ENCODE peak calls at places on chromosomes 5 and 9, in ten cellular contexts. F is GM12878; E is ovary; Y is CD4-positive, alpha-beta T cell; P is left ventricle myocardium inferior; S is GM13977; B is heart left ventricle; Z is RWPE1; R is epithelial cell of proximal tubule; J is adrenal gland. I is an unnamed sample.

GRCh38 chr5:118984602-118985001 is 3.7 kb downstream of the DTWD2 start:
- DNase-seq in Z (peak; percentile 41), J (no peak), S (no peak), P (no peak), E (no peak), B (no peak), R (no peak), F (no peak), Y (no peak), I (no peak)

GRCh38 chr5:67817652-67818051 is 397.9 kb upstream of the PIK3R1 start:
- DNase-seq in R (no peak), E (no peak), F (no peak), S (no peak), P (no peak), B (no peak), Z (no peak), Y (no peak), J (no peak), I (no peak)

GRCh38 chr9:24413651-24414050 is 132.0 kb downstream of the IZUMO3 start:
- DNase-seq in E (no peak), B (no peak), P (no peak), Y (no peak), Z (peak; percentile 40), F (no peak), J (no peak), R (no peak), S (no peak), I (no peak)

GRCh38 chr5:78958672-78959410 is 26.3 kb downstream of the ARSB start:
- DNase-seq in Y (no peak), Z (no peak), P (no peak), R (peak; percentile 74), B (no peak), E (no peak), F (no peak), J (no peak), S (no peak), I (no peak)

GRCh38 chr9:104850771-104851170 is 77.2 kb downstream of the ABCA1 start:
- DNase-seq in Z (no peak), E (no peak), P (no peak), J (no peak), Y (no peak), B (no peak), R (no peak), S (no peak), F (no peak), I (no peak)

GRCh38 chr5:50813691-50814090 is 147.3 kb downstream of the PARP8 start:
- DNase-seq in P (no peak), Y (no peak), R (no peak), B (no peak), F (no peak), E (no peak), Z (no peak), J (no peak), S (no peak), I (no peak)

GRCh38 chr5:83473344-83474169 is 2.0 kb downstream of the VCAN start:
- DNase-seq in S (peak; percentile 89), F (peak; percentile 24), B (peak; percentile 92), P (peak; percentile 89), Z (peak; percentile 94), Y (no peak), E (peak; percentile 84), R (peak; percentile 86), J (peak; percentile 88), I (peak; percentile 97)

GRCh38 chr5:28903643-28904042 is 1865.3 kb upstream of the CDH9 start:
- DNase-seq in F (no peak), Z (no peak), R (no peak), E (no peak), B (no peak), S (no peak), J (no peak), P (no peak), Y (no peak), I (no peak)

GRCh38 chr9:90815183-90815943 is 13.7 kb downstream of the SYK start:
- DNase-seq in R (no peak), Z (no peak), E (no peak), J (no peak), S (no peak), B (peak; percentile 52), Y (peak; percentile 14), F (no peak), P (no peak), I (no peak)

GRCh38 chr5:52997424-52997823 is 8.3 kb downstream of the ITGA2 start:
- DNase-seq in P (no peak), R (peak; percentile 33), Y (no peak), J (no peak), B (no peak), F (no peak), E (no peak), Z (no peak), S (no peak), I (no peak)

GRCh38 chr5:114097570-114097969 is 264.3 kb upstream of the KCNN2 start:
- DNase-seq in R (no peak), P (no peak), B (no peak), Y (no peak), E (no peak), S (no peak), Z (no peak), F (no peak), J (no peak), I (no peak)

DNA sequence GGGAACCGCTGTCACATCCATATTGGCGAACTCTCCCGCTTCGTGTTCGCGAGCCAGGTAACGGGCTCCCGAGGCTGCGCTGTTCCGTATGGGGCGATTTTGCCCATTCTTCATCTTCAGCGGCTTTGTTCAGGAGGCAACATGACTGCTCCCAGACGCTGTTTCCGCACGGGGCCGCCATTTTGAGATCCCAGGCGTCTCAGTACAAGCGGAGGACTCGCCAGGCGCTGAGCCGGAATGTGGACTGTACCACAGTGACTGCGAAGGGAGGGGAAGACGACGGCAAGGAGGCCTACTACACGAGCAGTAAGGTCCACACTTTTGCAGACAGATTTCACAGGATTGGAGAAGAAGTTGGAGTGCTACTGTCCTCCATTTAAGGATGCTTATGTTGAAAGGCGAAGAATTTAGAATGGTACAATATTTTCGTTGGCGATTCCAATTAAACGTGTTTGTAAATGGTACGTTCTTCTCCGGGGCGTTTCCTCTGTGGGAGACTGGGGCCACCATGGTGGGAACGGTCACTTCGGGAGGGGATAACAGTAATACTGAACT is 41.6 kb upstream of the ZNF300 start:
- DNase-seq in P (peak; percentile 86), R (peak; percentile 56), E (peak; percentile 90), B (peak; percentile 92), F (no peak), Y (no peak), Z (no peak), J (peak; percentile 75), S (no peak), I (peak; percentile 70)
- TF ChIP-seq CTCF in P (no peak), R (no peak), E (no peak), B (no peak), F (no peak), Y (no peak), Z (no peak), J (no peak), S (no peak), I (no peak)

DNA sequence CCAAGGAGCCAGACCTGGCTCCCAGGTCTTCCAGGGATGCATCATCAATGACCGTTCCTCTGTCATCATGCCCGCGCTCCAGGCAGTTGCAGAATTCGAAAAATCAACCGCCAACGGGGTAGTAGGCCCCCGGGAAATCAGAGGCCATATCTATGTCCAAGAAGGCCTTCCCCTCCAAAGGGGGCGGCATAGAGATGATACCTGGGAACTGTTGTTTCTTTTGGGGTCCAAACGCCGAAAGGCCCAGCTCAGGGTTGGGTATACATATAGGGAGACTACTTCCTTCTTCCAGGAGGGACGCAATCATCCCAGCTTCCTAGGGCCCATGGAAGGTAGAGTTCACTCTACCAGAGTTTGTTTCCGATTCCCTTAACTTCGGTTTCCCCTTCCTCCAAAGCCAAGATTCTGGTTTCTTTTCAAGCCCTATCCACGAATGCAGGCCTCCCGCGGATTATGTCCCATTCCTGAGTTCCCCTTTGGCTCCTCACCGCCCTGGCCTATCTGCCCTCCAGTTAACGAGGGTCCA is 754 bp downstream of the DCAF12 start:
- DNase-seq in F (no peak), E (no peak), Y (no peak), Z (peak; percentile 67), J (no peak), R (no peak), S (peak; percentile 28), P (no peak), B (no peak), I (no peak)
- TF ChIP-seq CTCF in F (no peak), E (no peak), Y (no peak), Z (no peak), J (no peak), R (peak; percentile 9), S (peak; percentile 3), P (no peak), B (no peak), I (no peak)

GRCh38 chr9:137606734-137607138 is 1.2 kb downstream of the ARRDC1 start:
- DNase-seq in Z (no peak), R (no peak), S (no peak), Y (no peak), J (no peak), B (no peak), P (no peak), E (no peak), F (no peak), I (no peak)
- TF ChIP-seq CTCF in Z (no peak), R (no peak), S (no peak), Y (no peak), J (no peak), B (no peak), P (no peak), E (no peak), F (no peak), I (no peak)

GRCh38 chr5:130104895-130105684 is 200.8 kb downstream of the CHSY3 start:
- DNase-seq in Z (no peak), B (no peak), E (no peak), Y (no peak), P (no peak), J (no peak), F (no peak), S (no peak), R (no peak), I (no peak)

GRCh38 chr5:130109152-130109551 is 204.9 kb downstream of the CHSY3 start:
- DNase-seq in P (no peak), B (no peak), S (peak; percentile 10), J (no peak), Y (no peak), Z (peak; percentile 57), E (no peak), F (no peak), R (peak; percentile 3), I (no peak)

GRCh38 chr5:130112246-130112645 is 208.0 kb downstream of the CHSY3 start:
- DNase-seq in Z (no peak), Y (no peak), B (no peak), P (no peak), R (no peak), J (no peak), F (peak; percentile 5), E (no peak), S (no peak), I (no peak)

GRCh38 chr5:130111723-130112122 is 207.5 kb downstream of the CHSY3 start:
- DNase-seq in R (no peak), J (no peak), P (no peak), Y (no peak), E (no peak), S (no peak), Z (no peak), F (no peak), B (no peak), I (no peak)

DNA sequence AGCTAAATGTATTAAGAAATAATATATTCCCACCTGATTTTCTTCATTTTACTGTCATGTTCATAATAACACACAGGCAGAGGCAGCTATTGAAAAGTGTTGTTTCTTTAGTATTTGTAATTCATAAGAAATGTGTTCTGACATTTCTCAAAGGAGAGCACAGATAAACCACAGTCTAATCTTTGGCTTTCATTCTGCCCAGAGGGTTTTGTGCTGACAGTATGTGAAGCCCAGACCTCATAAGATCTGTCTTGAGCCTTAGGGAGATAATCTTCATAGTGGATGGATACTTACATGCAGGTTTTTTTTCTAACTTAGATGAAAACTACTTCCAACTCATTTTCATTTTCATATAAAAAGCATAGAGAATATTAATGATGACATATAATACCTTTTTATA is 206.1 kb downstream of the CHSY3 start:
- DNase-seq in E (no peak), Y (no peak), P (no peak), J (no peak), R (no peak), B (no peak), Z (no peak), S (no peak), F (no peak), I (no peak)
- TF ChIP-seq CTCF in E (no peak), Y (no peak), P (no peak), J (no peak), R (no peak), B (no peak), Z (no peak), S (no peak), F (no peak), I (no peak)

I was measured in AG09319.